ENCODE peak calls at places on chromosomes 1 and 21, in six cellular contexts. N is small intestine, O is colonic mucosa, C is body of pancreas, L is SJSA1, E is neural progenitor cell. T is an unnamed sample.

GRCh38 chr1:119587328-119587727 is 60.7 kb downstream of the ZNF697 start:
- DNase-seq in N (no peak), O (no peak), C (no peak), L (peak; percentile 52), E (no peak), T (no peak)

GRCh38 chr1:211588711-211589110 is 9.8 kb upstream of the SLC30A1 start:
- DNase-seq in N (no peak), O (no peak), C (no peak), L (no peak), E (no peak), T (no peak)

GRCh38 chr1:46288485-46289133 is 14.8 kb downstream of the LRRC41 start:
- DNase-seq in N (no peak), O (no peak), C (no peak), L (no peak), E (no peak), T (no peak)

GRCh38 chr1:165954940-165955339 is 127.5 kb downstream of the UCK2 start:
- DNase-seq in N (no peak), O (no peak), C (peak; percentile 3), L (no peak), E (no peak), T (no peak)

GRCh38 chr21:15112858-15113257 is 48.1 kb upstream of the NRIP1 start:
- DNase-seq in N (no peak), O (no peak), C (no peak), L (no peak), E (no peak), T (no peak)

GRCh38 chr21:36156815-36157670 is at the start of gene DOP1B:
- DNase-seq in N (peak; percentile 65), O (peak; percentile 72), C (no peak), L (no peak), E (no peak), T (peak; percentile 67)

GRCh38 chr1:86516366-86516765 is 30.5 kb upstream of the CLCA4 start:
- DNase-seq in N (no peak), O (no peak), C (no peak), L (no peak), E (no peak), T (no peak)

GRCh38 chr1:24464378-24464770 is 38.3 kb upstream of the RCAN3 start:
- DNase-seq in N (no peak), O (no peak), C (no peak), L (no peak), E (peak; percentile 42), T (no peak)

GRCh38 chr1:155033524-155033923 is at the start of the genes DCST1 and DCST2:
- DNase-seq in N (no peak), O (no peak), C (no peak), L (no peak), E (no peak), T (no peak)

GRCh38 chr21:45423968-45424853 is 19.2 kb downstream of the COL18A1 start:
- DNase-seq in N (no peak), O (no peak), C (no peak), L (no peak), E (no peak), T (no peak)

GRCh38 chr1:93805027-93805426 is 74.0 kb downstream of the DNTTIP2 start:
- DNase-seq in N (no peak), O (no peak), C (no peak), L (no peak), E (no peak), T (no peak)

GRCh38 chr1:240312872-240313271 is 221.2 kb downstream of the FMN2 start:
- DNase-seq in N (no peak), O (no peak), C (no peak), L (peak; percentile 59), E (no peak), T (no peak)

GRCh38 chr1:19453843-19454242 is 31.5 kb downstream of the CAPZB start:
- DNase-seq in N (no peak), O (no peak), C (no peak), L (no peak), E (no peak), T (no peak)
- H3K4me1 ChIP-seq in N (peaks cover 26% of the 10 kb centered on the region), O (peaks cover 39% of the 10 kb centered on the region), C (peaks cover 53% of the 10 kb centered on the region), L (peaks cover 62% of the 10 kb centered on the region), E (peaks cover 55% of the 10 kb centered on the region), T (peaks cover 64% of the 10 kb centered on the region)

DNA sequence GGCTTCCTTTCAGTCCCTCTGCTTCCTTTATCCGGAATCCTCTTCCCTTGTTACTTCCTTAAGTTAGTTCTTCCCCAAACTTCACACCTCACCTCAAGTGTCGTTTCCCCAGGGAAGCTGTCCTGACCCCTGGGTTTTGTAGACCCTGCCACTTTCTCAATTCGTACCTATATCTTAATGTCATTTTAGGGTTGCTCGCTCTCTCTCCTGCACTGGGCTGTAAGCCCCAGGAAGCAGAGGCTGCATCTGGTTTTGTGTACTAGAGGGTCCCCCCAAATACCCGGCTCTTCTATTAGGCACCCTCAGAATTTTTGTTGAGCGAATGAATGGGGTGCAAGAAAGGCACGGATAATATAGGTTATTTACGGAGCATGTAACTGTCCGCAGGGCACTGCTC is 603 bp upstream of the OPRD1 start:
- DNase-seq in N (no peak), O (no peak), C (no peak), L (no peak), E (no peak), T (no peak)
- H3K27me3 ChIP-seq in N (peaks cover 28% of the 10 kb centered on the region), O (peaks cover 40% of the 10 kb centered on the region), C (no peaks in the 10 kb centered on the region), L (peaks cover 67% of the 10 kb centered on the region), E (peaks cover 55% of the 10 kb centered on the region), T (peaks cover 81% of the 10 kb centered on the region)

DNA sequence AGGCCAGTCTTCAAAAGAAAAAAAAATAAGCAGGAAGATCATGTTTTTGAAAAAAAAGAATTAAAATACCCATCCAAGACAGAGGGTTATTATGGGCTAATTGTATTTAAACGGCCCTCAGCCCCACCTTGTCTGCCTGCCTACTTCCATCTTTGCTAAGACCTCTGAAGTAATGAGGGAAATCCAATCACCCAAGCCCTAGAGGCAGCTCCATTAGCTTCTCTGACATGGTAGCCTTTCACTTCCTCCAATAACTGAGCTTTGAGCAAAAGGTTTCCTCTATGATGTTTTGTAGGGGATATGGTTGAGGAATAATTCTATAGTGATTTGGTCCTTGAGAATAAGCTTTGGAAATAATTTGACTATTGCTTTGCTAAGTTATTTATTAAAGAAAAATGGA is 178.2 kb upstream of the SGIP1 start:
- DNase-seq in N (no peak), O (no peak), C (no peak), L (no peak), E (no peak), T (no peak)
- H3K4me1 ChIP-seq in N (no peaks in the 10 kb centered on the region), O (no peaks in the 10 kb centered on the region), C (no peaks in the 10 kb centered on the region), L (peaks cover 69% of the 10 kb centered on the region), E (peaks cover 46% of the 10 kb centered on the region), T (no peaks in the 10 kb centered on the region)

DNA sequence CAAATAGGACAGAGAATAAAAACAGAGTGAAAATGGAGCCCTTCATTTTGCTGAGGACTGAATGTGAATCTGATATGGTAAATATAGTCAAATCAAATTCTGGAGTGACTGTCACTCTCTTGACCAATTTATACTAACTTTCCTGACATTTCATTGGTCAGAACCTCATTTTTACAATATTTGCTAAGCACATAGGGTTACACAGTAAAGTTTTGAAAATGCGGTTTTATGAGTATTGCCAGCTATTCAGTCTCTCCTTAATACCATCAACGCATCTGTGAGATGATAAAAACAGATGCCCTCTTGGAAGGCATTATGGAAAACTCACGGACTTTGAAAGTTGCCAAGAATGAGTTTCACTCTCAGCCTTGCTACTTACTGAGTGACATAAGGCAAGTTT is at the start of gene INSL5:
- DNase-seq in N (no peak), O (no peak), C (no peak), L (no peak), E (no peak), T (no peak)
- H3K27me3 ChIP-seq in N (no peaks in the 10 kb centered on the region), O (no peaks in the 10 kb centered on the region), C (no peaks in the 10 kb centered on the region), L (no peaks in the 10 kb centered on the region), E (no peaks in the 10 kb centered on the region), T (no peaks in the 10 kb centered on the region)

GRCh38 chr1:116377564-116378529 is 4.8 kb downstream of the ATP1A1 start:
- DNase-seq in N (peak; percentile 75), O (peak; percentile 58), C (peak; percentile 65), L (no peak), E (no peak), T (peak; percentile 39)
- H3K4me1 ChIP-seq in N (peaks cover 14% of the 10 kb centered on the region), O (peaks cover 37% of the 10 kb centered on the region), C (peaks cover 87% of the 10 kb centered on the region), L (peaks cover 51% of the 10 kb centered on the region), E (peaks cover 70% of the 10 kb centered on the region), T (peaks cover 28% of the 10 kb centered on the region)

T was measured in transverse colon.